ENCODE peak calls at places on chromosomes 4 and X, in nine cellular contexts. B, Y, E, N, V, K, X, C and I are unnamed samples.

GRCh38 chrX:19658030-19658429 is 142.7 kb upstream of the MAP3K15 start:
- DNase-seq in B (no peak), Y (no peak), E (no peak), N (no peak), V (no peak), K (no peak), X (no peak), C (no peak), I (no peak)

GRCh38 chrX:40061005-40061404 is 36.8 kb downstream of the BCOR start:
- DNase-seq in B (no peak), Y (no peak), E (no peak), N (no peak), V (no peak), K (no peak), X (no peak), C (no peak), I (no peak)

GRCh38 chr4:125306533-125306932 is 8.2 kb upstream of the FAT4 start:
- DNase-seq in B (no peak), Y (no peak), E (no peak), N (no peak), V (no peak), K (no peak), X (no peak), C (no peak), I (no peak)

GRCh38 chrX:69268637-69269036 is 103.4 kb upstream of the PJA1 start:
- DNase-seq in B (no peak), Y (no peak), E (no peak), N (no peak), V (no peak), K (no peak), X (no peak), C (no peak), I (no peak)

GRCh38 chr4:127141857-127142256 is 490.9 kb upstream of the INTU start:
- DNase-seq in B (no peak), Y (peak; percentile 51), E (no peak), N (peak; percentile 73), V (no peak), K (no peak), X (no peak), C (no peak), I (no peak)

GRCh38 chr4:31107362-31107761 is 387.2 kb downstream of the PCDH7 start:
- DNase-seq in B (no peak), Y (no peak), E (no peak), N (no peak), V (no peak), K (no peak), X (no peak), C (no peak), I (no peak)

GRCh38 chrX:103063918-103064434 is at the start of gene BEX1:
- DNase-seq in B (no peak), Y (peak; percentile 87), E (no peak), N (peak; percentile 3), V (peak; percentile 80), K (peak; percentile 9), X (no peak), C (no peak), I (peak; percentile 97)

GRCh38 chr4:166252487-166253402 is 379.7 kb downstream of the TLL1 start:
- DNase-seq in B (no peak), Y (peak; percentile 38), E (no peak), N (peak; percentile 18), V (peak; percentile 62), K (no peak), X (no peak), C (no peak), I (no peak)

GRCh38 chr4:87353592-87353991 is 30.9 kb upstream of the HSD17B13 start:
- DNase-seq in B (peak; percentile 8), Y (peak; percentile 71), E (peak; percentile 21), N (peak; percentile 73), V (peak; percentile 71), K (peak; percentile 33), X (peak; percentile 16), C (no peak), I (no peak)

GRCh38 chr4:76897522-76898384 is at the start of gene SOWAHB:
- DNase-seq in B (peak; percentile 3), Y (no peak), E (no peak), N (no peak), V (peak; percentile 85), K (peak; percentile 27), X (peak; percentile 48), C (no peak), I (peak; percentile 70)

GRCh38 chrX:121161501-121161933 is 114.1 kb downstream of the GLUD2 start:
- DNase-seq in B (no peak), Y (no peak), E (no peak), N (no peak), V (peak; percentile 0), K (no peak), X (no peak), C (no peak), I (no peak)